ENCODE peak calls at places on chromosomes 5 and 9, in four cellular contexts. One of them, this sample, is unnamed.

GRCh38 chr5:180138976-180139730 is 67.6 kb upstream of the RNF130 start:
- DNase-seq in stimulated activated CD4-positive, alpha-beta T cell treated with anti-CD3 and anti-CD28 coated beads, Interleukin-12 subunit alpha, Interleukin-12 subunit beta, amount 100 ng/mL, for 4 hours: no peak
- DNase-seq in CD8-positive, alpha-beta memory T cell: no peak
- DNase-seq in Right ventricle myocardium inferior: no peak
- DNase-seq in this sample: peak; percentile 8

GRCh38 chr9:73270967-73271722 is 119.5 kb downstream of the ANXA1 start:
- DNase-seq in stimulated activated CD4-positive, alpha-beta T cell treated with anti-CD3 and anti-CD28 coated beads, Interleukin-12 subunit alpha, Interleukin-12 subunit beta, amount 100 ng/mL, for 4 hours: no peak
- DNase-seq in CD8-positive, alpha-beta memory T cell: no peak
- DNase-seq in Right ventricle myocardium inferior: no peak
- DNase-seq in this sample: no peak

GRCh38 chr5:73957397-73958001 is 331.5 kb downstream of the ARHGEF28 start:
- DNase-seq in stimulated activated CD4-positive, alpha-beta T cell treated with anti-CD3 and anti-CD28 coated beads, Interleukin-12 subunit alpha, Interleukin-12 subunit beta, amount 100 ng/mL, for 4 hours: no peak
- DNase-seq in CD8-positive, alpha-beta memory T cell: no peak
- DNase-seq in Right ventricle myocardium inferior: no peak
- DNase-seq in this sample: no peak

GRCh38 chr5:90849939-90850338 is 291.3 kb downstream of the ADGRV1 start:
- DNase-seq in stimulated activated CD4-positive, alpha-beta T cell treated with anti-CD3 and anti-CD28 coated beads, Interleukin-12 subunit alpha, Interleukin-12 subunit beta, amount 100 ng/mL, for 4 hours: no peak
- DNase-seq in CD8-positive, alpha-beta memory T cell: no peak
- DNase-seq in Right ventricle myocardium inferior: no peak
- DNase-seq in this sample: no peak

GRCh38 chr5:154406826-154407225 is 39.0 kb upstream of the SAP30L start:
- DNase-seq in stimulated activated CD4-positive, alpha-beta T cell treated with anti-CD3 and anti-CD28 coated beads, Interleukin-12 subunit alpha, Interleukin-12 subunit beta, amount 100 ng/mL, for 4 hours: no peak
- DNase-seq in CD8-positive, alpha-beta memory T cell: no peak
- DNase-seq in Right ventricle myocardium inferior: no peak
- DNase-seq in this sample: no peak

GRCh38 chr5:169164481-169164925 is 136.4 kb downstream of the SLIT3 start:
- DNase-seq in stimulated activated CD4-positive, alpha-beta T cell treated with anti-CD3 and anti-CD28 coated beads, Interleukin-12 subunit alpha, Interleukin-12 subunit beta, amount 100 ng/mL, for 4 hours: no peak
- DNase-seq in CD8-positive, alpha-beta memory T cell: no peak
- DNase-seq in Right ventricle myocardium inferior: no peak
- DNase-seq in this sample: no peak

GRCh38 chr5:10828241-10828640 is 67.2 kb upstream of the DAP start:
- DNase-seq in stimulated activated CD4-positive, alpha-beta T cell treated with anti-CD3 and anti-CD28 coated beads, Interleukin-12 subunit alpha, Interleukin-12 subunit beta, amount 100 ng/mL, for 4 hours: no peak
- DNase-seq in CD8-positive, alpha-beta memory T cell: no peak
- DNase-seq in Right ventricle myocardium inferior: no peak
- DNase-seq in this sample: no peak

GRCh38 chr5:149747141-149747832 is 17.2 kb downstream of the PPARGC1B start:
- DNase-seq in stimulated activated CD4-positive, alpha-beta T cell treated with anti-CD3 and anti-CD28 coated beads, Interleukin-12 subunit alpha, Interleukin-12 subunit beta, amount 100 ng/mL, for 4 hours: no peak
- DNase-seq in CD8-positive, alpha-beta memory T cell: no peak
- DNase-seq in Right ventricle myocardium inferior: no peak
- DNase-seq in this sample: no peak

GRCh38 chr5:1498623-1499416 is 24.9 kb downstream of the LPCAT1 start:
- DNase-seq in stimulated activated CD4-positive, alpha-beta T cell treated with anti-CD3 and anti-CD28 coated beads, Interleukin-12 subunit alpha, Interleukin-12 subunit beta, amount 100 ng/mL, for 4 hours: no peak
- DNase-seq in CD8-positive, alpha-beta memory T cell: no peak
- DNase-seq in Right ventricle myocardium inferior: no peak
- DNase-seq in this sample: no peak

GRCh38 chr5:146103594-146103993 is 1.8 kb downstream of the PLAC8L1 start:
- DNase-seq in stimulated activated CD4-positive, alpha-beta T cell treated with anti-CD3 and anti-CD28 coated beads, Interleukin-12 subunit alpha, Interleukin-12 subunit beta, amount 100 ng/mL, for 4 hours: no peak
- DNase-seq in CD8-positive, alpha-beta memory T cell: no peak
- DNase-seq in Right ventricle myocardium inferior: no peak
- DNase-seq in this sample: no peak

GRCh38 chr9:135857371-135857786 is 50.0 kb downstream of the CAMSAP1 start:
- DNase-seq in stimulated activated CD4-positive, alpha-beta T cell treated with anti-CD3 and anti-CD28 coated beads, Interleukin-12 subunit alpha, Interleukin-12 subunit beta, amount 100 ng/mL, for 4 hours: no peak
- DNase-seq in CD8-positive, alpha-beta memory T cell: no peak
- DNase-seq in Right ventricle myocardium inferior: no peak
- DNase-seq in this sample: no peak

GRCh38 chr9:89359018-89359417 is 40.7 kb downstream of the SECISBP2 start:
- DNase-seq in stimulated activated CD4-positive, alpha-beta T cell treated with anti-CD3 and anti-CD28 coated beads, Interleukin-12 subunit alpha, Interleukin-12 subunit beta, amount 100 ng/mL, for 4 hours: no peak
- DNase-seq in CD8-positive, alpha-beta memory T cell: no peak
- DNase-seq in Right ventricle myocardium inferior: no peak
- DNase-seq in this sample: no peak

GRCh38 chr9:2231831-2232230 is 216.7 kb downstream of the SMARCA2 start:
- DNase-seq in stimulated activated CD4-positive, alpha-beta T cell treated with anti-CD3 and anti-CD28 coated beads, Interleukin-12 subunit alpha, Interleukin-12 subunit beta, amount 100 ng/mL, for 4 hours: no peak
- DNase-seq in CD8-positive, alpha-beta memory T cell: no peak
- DNase-seq in Right ventricle myocardium inferior: no peak
- DNase-seq in this sample: no peak

GRCh38 chr5:151682751-151683331 is 3.9 kb downstream of the SPARC start:
- DNase-seq in stimulated activated CD4-positive, alpha-beta T cell treated with anti-CD3 and anti-CD28 coated beads, Interleukin-12 subunit alpha, Interleukin-12 subunit beta, amount 100 ng/mL, for 4 hours: no peak
- DNase-seq in CD8-positive, alpha-beta memory T cell: no peak
- DNase-seq in Right ventricle myocardium inferior: no peak
- DNase-seq in this sample: no peak

GRCh38 chr9:93193373-93193725 is 9.4 kb downstream of the WNK2 start:
- DNase-seq in stimulated activated CD4-positive, alpha-beta T cell treated with anti-CD3 and anti-CD28 coated beads, Interleukin-12 subunit alpha, Interleukin-12 subunit beta, amount 100 ng/mL, for 4 hours: no peak
- DNase-seq in CD8-positive, alpha-beta memory T cell: no peak
- DNase-seq in Right ventricle myocardium inferior: no peak
- DNase-seq in this sample: no peak

GRCh38 chr9:124733964-124734740 is 37.0 kb downstream of the NR6A1 start:
- DNase-seq in stimulated activated CD4-positive, alpha-beta T cell treated with anti-CD3 and anti-CD28 coated beads, Interleukin-12 subunit alpha, Interleukin-12 subunit beta, amount 100 ng/mL, for 4 hours: no peak
- DNase-seq in CD8-positive, alpha-beta memory T cell: no peak
- DNase-seq in Right ventricle myocardium inferior: no peak
- DNase-seq in this sample: no peak

GRCh38 chr9:127283917-127284316 is 19.3 kb downstream of the GARNL3 start:
- DNase-seq in stimulated activated CD4-positive, alpha-beta T cell treated with anti-CD3 and anti-CD28 coated beads, Interleukin-12 subunit alpha, Interleukin-12 subunit beta, amount 100 ng/mL, for 4 hours: peak; percentile 6
- DNase-seq in CD8-positive, alpha-beta memory T cell: no peak
- DNase-seq in Right ventricle myocardium inferior: no peak
- DNase-seq in this sample: peak; percentile 29

GRCh38 chr5:107781451-107781850 is 110.7 kb upstream of the EFNA5 start:
- DNase-seq in stimulated activated CD4-positive, alpha-beta T cell treated with anti-CD3 and anti-CD28 coated beads, Interleukin-12 subunit alpha, Interleukin-12 subunit beta, amount 100 ng/mL, for 4 hours: no peak
- DNase-seq in CD8-positive, alpha-beta memory T cell: no peak
- DNase-seq in Right ventricle myocardium inferior: no peak
- DNase-seq in this sample: no peak

GRCh38 chr5:95962785-95963184 is 1.1 kb upstream of the ELL2 start:
- DNase-seq in stimulated activated CD4-positive, alpha-beta T cell treated with anti-CD3 and anti-CD28 coated beads, Interleukin-12 subunit alpha, Interleukin-12 subunit beta, amount 100 ng/mL, for 4 hours: no peak
- DNase-seq in CD8-positive, alpha-beta memory T cell: no peak
- DNase-seq in Right ventricle myocardium inferior: no peak
- DNase-seq in this sample: no peak

GRCh38 chr5:157778121-157778805 is 34.8 kb downstream of the LSM11 start:
- DNase-seq in stimulated activated CD4-positive, alpha-beta T cell treated with anti-CD3 and anti-CD28 coated beads, Interleukin-12 subunit alpha, Interleukin-12 subunit beta, amount 100 ng/mL, for 4 hours: no peak
- DNase-seq in CD8-positive, alpha-beta memory T cell: no peak
- DNase-seq in Right ventricle myocardium inferior: no peak
- DNase-seq in this sample: no peak

GRCh38 chr5:128455861-128456361 is 82.1 kb downstream of the FBN2 start:
- DNase-seq in stimulated activated CD4-positive, alpha-beta T cell treated with anti-CD3 and anti-CD28 coated beads, Interleukin-12 subunit alpha, Interleukin-12 subunit beta, amount 100 ng/mL, for 4 hours: no peak
- DNase-seq in CD8-positive, alpha-beta memory T cell: no peak
- DNase-seq in Right ventricle myocardium inferior: no peak
- DNase-seq in this sample: no peak

GRCh38 chr5:91556-92263 is at the start of gene PLEKHG4B:
- DNase-seq in stimulated activated CD4-positive, alpha-beta T cell treated with anti-CD3 and anti-CD28 coated beads, Interleukin-12 subunit alpha, Interleukin-12 subunit beta, amount 100 ng/mL, for 4 hours: no peak
- DNase-seq in CD8-positive, alpha-beta memory T cell: no peak
- DNase-seq in Right ventricle myocardium inferior: no peak
- DNase-seq in this sample: no peak

GRCh38 chr9:101566904-101567724 is 27.7 kb downstream of the PPP3R2 start:
- DNase-seq in stimulated activated CD4-positive, alpha-beta T cell treated with anti-CD3 and anti-CD28 coated beads, Interleukin-12 subunit alpha, Interleukin-12 subunit beta, amount 100 ng/mL, for 4 hours: no peak
- DNase-seq in CD8-positive, alpha-beta memory T cell: no peak
- DNase-seq in Right ventricle myocardium inferior: no peak
- DNase-seq in this sample: peak; percentile 31

GRCh38 chr9:123174887-123175518 is 93.4 kb downstream of the STRBP start:
- DNase-seq in stimulated activated CD4-positive, alpha-beta T cell treated with anti-CD3 and anti-CD28 coated beads, Interleukin-12 subunit alpha, Interleukin-12 subunit beta, amount 100 ng/mL, for 4 hours: no peak
- DNase-seq in CD8-positive, alpha-beta memory T cell: no peak
- DNase-seq in Right ventricle myocardium inferior: no peak
- DNase-seq in this sample: no peak

GRCh38 chr5:159099049-159099760 is 511 bp downstream of the EBF1 start:
- DNase-seq in stimulated activated CD4-positive, alpha-beta T cell treated with anti-CD3 and anti-CD28 coated beads, Interleukin-12 subunit alpha, Interleukin-12 subunit beta, amount 100 ng/mL, for 4 hours: no peak
- DNase-seq in CD8-positive, alpha-beta memory T cell: peak; percentile 24
- DNase-seq in Right ventricle myocardium inferior: no peak
- DNase-seq in this sample: no peak

GRCh38 chr9:77417570-77417969 is 230.6 kb downstream of the GNA14 start:
- DNase-seq in stimulated activated CD4-positive, alpha-beta T cell treated with anti-CD3 and anti-CD28 coated beads, Interleukin-12 subunit alpha, Interleukin-12 subunit beta, amount 100 ng/mL, for 4 hours: no peak
- DNase-seq in CD8-positive, alpha-beta memory T cell: no peak
- DNase-seq in Right ventricle myocardium inferior: no peak
- DNase-seq in this sample: no peak

GRCh38 chr5:73986729-73987128 is 360.7 kb downstream of the ARHGEF28 start:
- DNase-seq in stimulated activated CD4-positive, alpha-beta T cell treated with anti-CD3 and anti-CD28 coated beads, Interleukin-12 subunit alpha, Interleukin-12 subunit beta, amount 100 ng/mL, for 4 hours: no peak
- DNase-seq in CD8-positive, alpha-beta memory T cell: no peak
- DNase-seq in Right ventricle myocardium inferior: no peak
- DNase-seq in this sample: no peak

GRCh38 chr5:176789873-176790615 is 20.3 kb upstream of the UNC5A start:
- DNase-seq in stimulated activated CD4-positive, alpha-beta T cell treated with anti-CD3 and anti-CD28 coated beads, Interleukin-12 subunit alpha, Interleukin-12 subunit beta, amount 100 ng/mL, for 4 hours: no peak
- DNase-seq in CD8-positive, alpha-beta memory T cell: no peak
- DNase-seq in Right ventricle myocardium inferior: peak; percentile 56
- DNase-seq in this sample: no peak

GRCh38 chr9:115393976-115394775 is 276.2 kb upstream of the TNC start:
- DNase-seq in stimulated activated CD4-positive, alpha-beta T cell treated with anti-CD3 and anti-CD28 coated beads, Interleukin-12 subunit alpha, Interleukin-12 subunit beta, amount 100 ng/mL, for 4 hours: no peak
- DNase-seq in CD8-positive, alpha-beta memory T cell: no peak
- DNase-seq in Right ventricle myocardium inferior: no peak
- DNase-seq in this sample: no peak

GRCh38 chr5:147046226-147046625 is 167.7 kb upstream of the PPP2R2B start:
- DNase-seq in stimulated activated CD4-positive, alpha-beta T cell treated with anti-CD3 and anti-CD28 coated beads, Interleukin-12 subunit alpha, Interleukin-12 subunit beta, amount 100 ng/mL, for 4 hours: no peak
- DNase-seq in CD8-positive, alpha-beta memory T cell: no peak
- DNase-seq in Right ventricle myocardium inferior: no peak
- DNase-seq in this sample: no peak

GRCh38 chr5:95520176-95520575 is 34.6 kb downstream of the SKIC3 start:
- DNase-seq in stimulated activated CD4-positive, alpha-beta T cell treated with anti-CD3 and anti-CD28 coated beads, Interleukin-12 subunit alpha, Interleukin-12 subunit beta, amount 100 ng/mL, for 4 hours: no peak
- DNase-seq in CD8-positive, alpha-beta memory T cell: no peak
- DNase-seq in Right ventricle myocardium inferior: no peak
- DNase-seq in this sample: no peak

GRCh38 chr9:3906437-3907213 is 380.8 kb upstream of the RFX3 start:
- DNase-seq in stimulated activated CD4-positive, alpha-beta T cell treated with anti-CD3 and anti-CD28 coated beads, Interleukin-12 subunit alpha, Interleukin-12 subunit beta, amount 100 ng/mL, for 4 hours: no peak
- DNase-seq in CD8-positive, alpha-beta memory T cell: no peak
- DNase-seq in Right ventricle myocardium inferior: no peak
- DNase-seq in this sample: no peak

GRCh38 chr9:84271004-84271886 is 69.3 kb downstream of the SLC28A3 start:
- DNase-seq in stimulated activated CD4-positive, alpha-beta T cell treated with anti-CD3 and anti-CD28 coated beads, Interleukin-12 subunit alpha, Interleukin-12 subunit beta, amount 100 ng/mL, for 4 hours: peak; percentile 16
- DNase-seq in CD8-positive, alpha-beta memory T cell: no peak
- DNase-seq in Right ventricle myocardium inferior: peak; percentile 74
- DNase-seq in this sample: peak; percentile 24

GRCh38 chr5:4572297-4572696 is 567.8 kb upstream of the ADAMTS16 start:
- DNase-seq in stimulated activated CD4-positive, alpha-beta T cell treated with anti-CD3 and anti-CD28 coated beads, Interleukin-12 subunit alpha, Interleukin-12 subunit beta, amount 100 ng/mL, for 4 hours: no peak
- DNase-seq in CD8-positive, alpha-beta memory T cell: no peak
- DNase-seq in Right ventricle myocardium inferior: no peak
- DNase-seq in this sample: no peak

GRCh38 chr9:95089916-95090791 is 227.4 kb downstream of the FANCC start:
- DNase-seq in stimulated activated CD4-positive, alpha-beta T cell treated with anti-CD3 and anti-CD28 coated beads, Interleukin-12 subunit alpha, Interleukin-12 subunit beta, amount 100 ng/mL, for 4 hours: no peak
- DNase-seq in CD8-positive, alpha-beta memory T cell: no peak
- DNase-seq in Right ventricle myocardium inferior: no peak
- DNase-seq in this sample: no peak

GRCh38 chr5:35971186-35971877 is 19.9 kb downstream of the UGT3A1 start:
- DNase-seq in stimulated activated CD4-positive, alpha-beta T cell treated with anti-CD3 and anti-CD28 coated beads, Interleukin-12 subunit alpha, Interleukin-12 subunit beta, amount 100 ng/mL, for 4 hours: no peak
- DNase-seq in CD8-positive, alpha-beta memory T cell: no peak
- DNase-seq in Right ventricle myocardium inferior: no peak
- DNase-seq in this sample: no peak